ENCODE peak calls at places on chromosomes 4 and X, in seven cellular contexts. One of them, this sample, is unnamed.

GRCh38 chrX:53605004-53605403 is 81.5 kb downstream of the HUWE1 start:
- DNase-seq in heart right ventricle: no peak
- DNase-seq in neuronal stem cell: no peak
- DNase-seq in activated CD8-positive, alpha-beta memory T cell treated with anti-CD3 and anti-CD28 coated beads for 4 hours: no peak
- DNase-seq in anterior cingulate cortex: no peak
- DNase-seq in foreskin keratinocyte: peak
- DNase-seq in NCI-H2081: no peak
- DNase-seq in this sample: no peak

GRCh38 chrX:154443479-154443910 is 446 bp upstream of the FAM50A start:
- DNase-seq in NCI-H2081: no peak
- DNase-seq in activated CD8-positive, alpha-beta memory T cell treated with anti-CD3 and anti-CD28 coated beads for 4 hours: no peak
- DNase-seq in anterior cingulate cortex: no peak
- DNase-seq in neuronal stem cell: no peak
- DNase-seq in heart right ventricle: no peak
- DNase-seq in foreskin keratinocyte: no peak
- DNase-seq in this sample: peak

GRCh38 chr4:3261411-3262207 is 12.7 kb downstream of the MSANTD1 start:
- DNase-seq in neuronal stem cell: no peak
- DNase-seq in anterior cingulate cortex: no peak
- DNase-seq in activated CD8-positive, alpha-beta memory T cell treated with anti-CD3 and anti-CD28 coated beads for 4 hours: no peak
- DNase-seq in foreskin keratinocyte: no peak
- DNase-seq in heart right ventricle: peak
- DNase-seq in NCI-H2081: no peak
- DNase-seq in this sample: no peak

GRCh38 chrX:108091878-108092291 is 307 bp downstream of the ATG4A start:
- DNase-seq in foreskin keratinocyte: no peak
- DNase-seq in anterior cingulate cortex: peak
- DNase-seq in heart right ventricle: no peak
- DNase-seq in neuronal stem cell: no peak
- DNase-seq in NCI-H2081: peak
- DNase-seq in activated CD8-positive, alpha-beta memory T cell treated with anti-CD3 and anti-CD28 coated beads for 4 hours: no peak
- DNase-seq in this sample: peak

GRCh38 chr4:16461362-16461761 is 235.1 kb upstream of the TAPT1 start:
- DNase-seq in anterior cingulate cortex: no peak
- DNase-seq in neuronal stem cell: no peak
- DNase-seq in heart right ventricle: no peak
- DNase-seq in NCI-H2081: no peak
- DNase-seq in activated CD8-positive, alpha-beta memory T cell treated with anti-CD3 and anti-CD28 coated beads for 4 hours: no peak
- DNase-seq in foreskin keratinocyte: peak
- DNase-seq in this sample: no peak

GRCh38 chr4:86432552-86433134 is 72.8 kb upstream of the MAPK10 start:
- DNase-seq in heart right ventricle: no peak
- DNase-seq in anterior cingulate cortex: no peak
- DNase-seq in neuronal stem cell: no peak
- DNase-seq in foreskin keratinocyte: no peak
- DNase-seq in activated CD8-positive, alpha-beta memory T cell treated with anti-CD3 and anti-CD28 coated beads for 4 hours: no peak
- DNase-seq in NCI-H2081: no peak
- DNase-seq in this sample: no peak

GRCh38 chrX:108740299-108740774 is 4.0 kb upstream of the IRS4 start:
- DNase-seq in heart right ventricle: no peak
- DNase-seq in NCI-H2081: no peak
- DNase-seq in neuronal stem cell: no peak
- DNase-seq in foreskin keratinocyte: no peak
- DNase-seq in activated CD8-positive, alpha-beta memory T cell treated with anti-CD3 and anti-CD28 coated beads for 4 hours: no peak
- DNase-seq in anterior cingulate cortex: no peak
- DNase-seq in this sample: no peak

GRCh38 chrX:107742754-107743191 is 32.8 kb downstream of the TSC22D3 start:
- DNase-seq in heart right ventricle: no peak
- DNase-seq in NCI-H2081: no peak
- DNase-seq in activated CD8-positive, alpha-beta memory T cell treated with anti-CD3 and anti-CD28 coated beads for 4 hours: no peak
- DNase-seq in anterior cingulate cortex: no peak
- DNase-seq in neuronal stem cell: no peak
- DNase-seq in foreskin keratinocyte: no peak
- DNase-seq in this sample: no peak

GRCh38 chr4:153137168-153137567 is 67.1 kb upstream of the TRIM2 start:
- DNase-seq in activated CD8-positive, alpha-beta memory T cell treated with anti-CD3 and anti-CD28 coated beads for 4 hours: no peak
- DNase-seq in anterior cingulate cortex: peak
- DNase-seq in heart right ventricle: no peak
- DNase-seq in neuronal stem cell: no peak
- DNase-seq in NCI-H2081: no peak
- DNase-seq in foreskin keratinocyte: peak
- DNase-seq in this sample: no peak

GRCh38 chrX:129781134-129782014 is 1.6 kb downstream of the SASH3 start:
- DNase-seq in NCI-H2081: no peak
- DNase-seq in foreskin keratinocyte: no peak
- DNase-seq in anterior cingulate cortex: no peak
- DNase-seq in activated CD8-positive, alpha-beta memory T cell treated with anti-CD3 and anti-CD28 coated beads for 4 hours: peak
- DNase-seq in neuronal stem cell: no peak
- DNase-seq in heart right ventricle: no peak
- DNase-seq in this sample: peak

GRCh38 chr4:89307446-89308160 is at the start of gene GPRIN3:
- DNase-seq in foreskin keratinocyte: no peak
- DNase-seq in neuronal stem cell: peak
- DNase-seq in anterior cingulate cortex: no peak
- DNase-seq in heart right ventricle: peak
- DNase-seq in NCI-H2081: peak
- DNase-seq in activated CD8-positive, alpha-beta memory T cell treated with anti-CD3 and anti-CD28 coated beads for 4 hours: peak
- DNase-seq in this sample: peak

GRCh38 chr4:4693258-4693657 is 151.4 kb upstream of the STX18 start:
- DNase-seq in neuronal stem cell: no peak
- DNase-seq in foreskin keratinocyte: peak
- DNase-seq in heart right ventricle: no peak
- DNase-seq in activated CD8-positive, alpha-beta memory T cell treated with anti-CD3 and anti-CD28 coated beads for 4 hours: no peak
- DNase-seq in anterior cingulate cortex: no peak
- DNase-seq in NCI-H2081: no peak
- DNase-seq in this sample: no peak

GRCh38 chrX:96776966-96777365 is 92.3 kb downstream of the DIAPH2 start:
- DNase-seq in anterior cingulate cortex: no peak
- DNase-seq in NCI-H2081: no peak
- DNase-seq in neuronal stem cell: no peak
- DNase-seq in heart right ventricle: no peak
- DNase-seq in activated CD8-positive, alpha-beta memory T cell treated with anti-CD3 and anti-CD28 coated beads for 4 hours: no peak
- DNase-seq in foreskin keratinocyte: peak
- DNase-seq in this sample: no peak

GRCh38 chr4:124862261-124862660 is 149.7 kb upstream of the ANKRD50 start:
- DNase-seq in neuronal stem cell: no peak
- DNase-seq in anterior cingulate cortex: no peak
- DNase-seq in foreskin keratinocyte: no peak
- DNase-seq in activated CD8-positive, alpha-beta memory T cell treated with anti-CD3 and anti-CD28 coated beads for 4 hours: no peak
- DNase-seq in heart right ventricle: no peak
- DNase-seq in NCI-H2081: no peak
- DNase-seq in this sample: no peak

GRCh38 chrX:153643431-153644351 is 3.3 kb upstream of the DUSP9 start:
- DNase-seq in activated CD8-positive, alpha-beta memory T cell treated with anti-CD3 and anti-CD28 coated beads for 4 hours: no peak
- DNase-seq in NCI-H2081: no peak
- DNase-seq in anterior cingulate cortex: peak
- DNase-seq in heart right ventricle: no peak
- DNase-seq in neuronal stem cell: no peak
- DNase-seq in foreskin keratinocyte: peak
- DNase-seq in this sample: no peak

GRCh38 chr4:132001542-132001941 is 1147.6 kb upstream of the PCDH10 start:
- DNase-seq in neuronal stem cell: no peak
- DNase-seq in foreskin keratinocyte: peak
- DNase-seq in heart right ventricle: no peak
- DNase-seq in activated CD8-positive, alpha-beta memory T cell treated with anti-CD3 and anti-CD28 coated beads for 4 hours: no peak
- DNase-seq in NCI-H2081: no peak
- DNase-seq in anterior cingulate cortex: no peak
- DNase-seq in this sample: no peak

GRCh38 chr4:73917081-73917501 is 47.9 kb downstream of the CXCL1 start:
- DNase-seq in heart right ventricle: no peak
- DNase-seq in NCI-H2081: no peak
- DNase-seq in foreskin keratinocyte: peak
- DNase-seq in neuronal stem cell: no peak
- DNase-seq in anterior cingulate cortex: no peak
- DNase-seq in activated CD8-positive, alpha-beta memory T cell treated with anti-CD3 and anti-CD28 coated beads for 4 hours: no peak
- DNase-seq in this sample: no peak

GRCh38 chr4:124030038-124030638 is 633.5 kb downstream of the SPRY1 start:
- DNase-seq in activated CD8-positive, alpha-beta memory T cell treated with anti-CD3 and anti-CD28 coated beads for 4 hours: no peak
- DNase-seq in NCI-H2081: no peak
- DNase-seq in neuronal stem cell: no peak
- DNase-seq in heart right ventricle: peak
- DNase-seq in anterior cingulate cortex: no peak
- DNase-seq in foreskin keratinocyte: no peak
- DNase-seq in this sample: no peak

GRCh38 chr4:116358633-116359222 is 726.6 kb downstream of the TRAM1L1 start:
- DNase-seq in neuronal stem cell: peak
- DNase-seq in heart right ventricle: peak
- DNase-seq in anterior cingulate cortex: no peak
- DNase-seq in NCI-H2081: no peak
- DNase-seq in activated CD8-positive, alpha-beta memory T cell treated with anti-CD3 and anti-CD28 coated beads for 4 hours: no peak
- DNase-seq in foreskin keratinocyte: peak
- DNase-seq in this sample: peak

GRCh38 chrX:16633754-16634153 is 16.2 kb upstream of the S100G start:
- DNase-seq in anterior cingulate cortex: no peak
- DNase-seq in heart right ventricle: no peak
- DNase-seq in activated CD8-positive, alpha-beta memory T cell treated with anti-CD3 and anti-CD28 coated beads for 4 hours: no peak
- DNase-seq in NCI-H2081: no peak
- DNase-seq in neuronal stem cell: no peak
- DNase-seq in foreskin keratinocyte: no peak
- DNase-seq in this sample: peak

GRCh38 chr4:42401171-42401570 is 3.9 kb downstream of the SHISA3 start:
- DNase-seq in foreskin keratinocyte: peak
- DNase-seq in neuronal stem cell: no peak
- DNase-seq in activated CD8-positive, alpha-beta memory T cell treated with anti-CD3 and anti-CD28 coated beads for 4 hours: no peak
- DNase-seq in heart right ventricle: no peak
- DNase-seq in anterior cingulate cortex: no peak
- DNase-seq in NCI-H2081: no peak
- DNase-seq in this sample: peak

GRCh38 chr4:43471950-43472349 is 579.4 kb downstream of the GRXCR1 start:
- DNase-seq in activated CD8-positive, alpha-beta memory T cell treated with anti-CD3 and anti-CD28 coated beads for 4 hours: no peak
- DNase-seq in NCI-H2081: no peak
- DNase-seq in heart right ventricle: no peak
- DNase-seq in anterior cingulate cortex: no peak
- DNase-seq in foreskin keratinocyte: no peak
- DNase-seq in neuronal stem cell: no peak
- DNase-seq in this sample: peak

GRCh38 chr4:98771959-98772619 is 113.7 kb upstream of the TSPAN5 start:
- DNase-seq in activated CD8-positive, alpha-beta memory T cell treated with anti-CD3 and anti-CD28 coated beads for 4 hours: no peak
- DNase-seq in anterior cingulate cortex: no peak
- DNase-seq in foreskin keratinocyte: no peak
- DNase-seq in neuronal stem cell: no peak
- DNase-seq in NCI-H2081: no peak
- DNase-seq in heart right ventricle: no peak
- DNase-seq in this sample: no peak

GRCh38 chr4:3470244-3471097 is 7.4 kb downstream of the DOK7 start:
- DNase-seq in anterior cingulate cortex: no peak
- DNase-seq in neuronal stem cell: no peak
- DNase-seq in activated CD8-positive, alpha-beta memory T cell treated with anti-CD3 and anti-CD28 coated beads for 4 hours: no peak
- DNase-seq in foreskin keratinocyte: no peak
- DNase-seq in heart right ventricle: no peak
- DNase-seq in NCI-H2081: no peak
- DNase-seq in this sample: no peak

GRCh38 chrX:123432362-123433150 is 248.5 kb downstream of the GRIA3 start:
- DNase-seq in anterior cingulate cortex: no peak
- DNase-seq in heart right ventricle: no peak
- DNase-seq in activated CD8-positive, alpha-beta memory T cell treated with anti-CD3 and anti-CD28 coated beads for 4 hours: no peak
- DNase-seq in NCI-H2081: no peak
- DNase-seq in neuronal stem cell: no peak
- DNase-seq in foreskin keratinocyte: peak
- DNase-seq in this sample: no peak

GRCh38 chr4:113378836-113379235 is 329.4 kb downstream of the ANK2 start:
- DNase-seq in heart right ventricle: no peak
- DNase-seq in neuronal stem cell: no peak
- DNase-seq in NCI-H2081: no peak
- DNase-seq in activated CD8-positive, alpha-beta memory T cell treated with anti-CD3 and anti-CD28 coated beads for 4 hours: no peak
- DNase-seq in foreskin keratinocyte: no peak
- DNase-seq in anterior cingulate cortex: no peak
- DNase-seq in this sample: no peak

GRCh38 chr4:41256131-41256739 is 493 bp upstream of the UCHL1 start:
- DNase-seq in NCI-H2081: peak
- DNase-seq in anterior cingulate cortex: no peak
- DNase-seq in activated CD8-positive, alpha-beta memory T cell treated with anti-CD3 and anti-CD28 coated beads for 4 hours: no peak
- DNase-seq in neuronal stem cell: peak
- DNase-seq in foreskin keratinocyte: no peak
- DNase-seq in heart right ventricle: no peak
- DNase-seq in this sample: no peak

GRCh38 chrX:56783996-56784620 is 55.1 kb downstream of the NBDY start:
- DNase-seq in neuronal stem cell: no peak
- DNase-seq in heart right ventricle: no peak
- DNase-seq in foreskin keratinocyte: no peak
- DNase-seq in NCI-H2081: no peak
- DNase-seq in activated CD8-positive, alpha-beta memory T cell treated with anti-CD3 and anti-CD28 coated beads for 4 hours: no peak
- DNase-seq in anterior cingulate cortex: no peak
- DNase-seq in this sample: no peak

GRCh38 chr4:16836324-16836723 is 62.1 kb downstream of the LDB2 start:
- DNase-seq in neuronal stem cell: no peak
- DNase-seq in anterior cingulate cortex: no peak
- DNase-seq in activated CD8-positive, alpha-beta memory T cell treated with anti-CD3 and anti-CD28 coated beads for 4 hours: no peak
- DNase-seq in NCI-H2081: no peak
- DNase-seq in heart right ventricle: no peak
- DNase-seq in foreskin keratinocyte: no peak
- DNase-seq in this sample: no peak

GRCh38 chrX:5051831-5052491 is 1176.7 kb downstream of the NLGN4X start:
- DNase-seq in NCI-H2081: no peak
- DNase-seq in heart right ventricle: peak
- DNase-seq in anterior cingulate cortex: no peak
- DNase-seq in neuronal stem cell: no peak
- DNase-seq in foreskin keratinocyte: peak
- DNase-seq in activated CD8-positive, alpha-beta memory T cell treated with anti-CD3 and anti-CD28 coated beads for 4 hours: no peak
- DNase-seq in this sample: peak

GRCh38 chrX:10167573-10167972 is 10.8 kb downstream of the CLCN4 start:
- DNase-seq in activated CD8-positive, alpha-beta memory T cell treated with anti-CD3 and anti-CD28 coated beads for 4 hours: no peak
- DNase-seq in anterior cingulate cortex: no peak
- DNase-seq in heart right ventricle: no peak
- DNase-seq in foreskin keratinocyte: no peak
- DNase-seq in NCI-H2081: no peak
- DNase-seq in neuronal stem cell: no peak
- DNase-seq in this sample: no peak

GRCh38 chr4:52421811-52422213 is 237.3 kb downstream of the USP46 start:
- DNase-seq in anterior cingulate cortex: no peak
- DNase-seq in heart right ventricle: no peak
- DNase-seq in neuronal stem cell: no peak
- DNase-seq in activated CD8-positive, alpha-beta memory T cell treated with anti-CD3 and anti-CD28 coated beads for 4 hours: no peak
- DNase-seq in NCI-H2081: no peak
- DNase-seq in foreskin keratinocyte: no peak
- DNase-seq in this sample: no peak

GRCh38 chrX:41692162-41692749 is 3.5 kb downstream of the GPR34 start:
- DNase-seq in neuronal stem cell: no peak
- DNase-seq in heart right ventricle: peak
- DNase-seq in anterior cingulate cortex: no peak
- DNase-seq in foreskin keratinocyte: no peak
- DNase-seq in activated CD8-positive, alpha-beta memory T cell treated with anti-CD3 and anti-CD28 coated beads for 4 hours: no peak
- DNase-seq in NCI-H2081: no peak
- DNase-seq in this sample: no peak

GRCh38 chr4:162016991-162017390 is 146.8 kb downstream of the FSTL5 start:
- DNase-seq in heart right ventricle: no peak
- DNase-seq in NCI-H2081: no peak
- DNase-seq in neuronal stem cell: no peak
- DNase-seq in activated CD8-positive, alpha-beta memory T cell treated with anti-CD3 and anti-CD28 coated beads for 4 hours: no peak
- DNase-seq in foreskin keratinocyte: no peak
- DNase-seq in anterior cingulate cortex: no peak
- DNase-seq in this sample: no peak

This sample was measured in OCI-M1.